ENCODE peak calls at places on chromosomes 12 and 14, in eight cellular contexts. One of them, this sample, is unnamed.

GRCh38 chr14:29800961-29801360 is 126.7 kb downstream of the PRKD1 start:
- DNase-seq in activated CD4-positive, CD25-positive, alpha-beta regulatory T cell treated with anti-CD3 and anti-CD28 coated beads, Interleukin-2, amount 50 U/mL, for 16 hours: no peak
- DNase-seq in GM13977: no peak
- DNase-seq in EL: no peak
- DNase-seq in NCI-H1694 treated with DMSO at 0.1 percent for 48 hours: no peak
- DNase-seq in central memory CD8-positive, alpha-beta T cell: no peak
- DNase-seq in skeletal muscle cell: no peak
- DNase-seq in RPMI8226: no peak
- DNase-seq in this sample: no peak

GRCh38 chr14:56244138-56244789 is 126.1 kb downstream of the PELI2 start:
- DNase-seq in activated CD4-positive, CD25-positive, alpha-beta regulatory T cell treated with anti-CD3 and anti-CD28 coated beads, Interleukin-2, amount 50 U/mL, for 16 hours: no peak
- DNase-seq in GM13977: no peak
- DNase-seq in EL: peak
- DNase-seq in NCI-H1694 treated with DMSO at 0.1 percent for 48 hours: no peak
- DNase-seq in central memory CD8-positive, alpha-beta T cell: no peak
- DNase-seq in skeletal muscle cell: peak
- DNase-seq in RPMI8226: no peak
- DNase-seq in this sample: no peak

GRCh38 chr14:54209501-54210231 is 187.1 kb upstream of the CDKN3 start:
- DNase-seq in activated CD4-positive, CD25-positive, alpha-beta regulatory T cell treated with anti-CD3 and anti-CD28 coated beads, Interleukin-2, amount 50 U/mL, for 16 hours: no peak
- DNase-seq in GM13977: no peak
- DNase-seq in EL: peak
- DNase-seq in NCI-H1694 treated with DMSO at 0.1 percent for 48 hours: no peak
- DNase-seq in central memory CD8-positive, alpha-beta T cell: no peak
- DNase-seq in skeletal muscle cell: no peak
- DNase-seq in RPMI8226: no peak
- DNase-seq in this sample: no peak

GRCh38 chr14:101815994-101816393 is 54.5 kb downstream of the PPP2R5C start:
- DNase-seq in activated CD4-positive, CD25-positive, alpha-beta regulatory T cell treated with anti-CD3 and anti-CD28 coated beads, Interleukin-2, amount 50 U/mL, for 16 hours: no peak
- DNase-seq in GM13977: no peak
- DNase-seq in EL: no peak
- DNase-seq in NCI-H1694 treated with DMSO at 0.1 percent for 48 hours: no peak
- DNase-seq in central memory CD8-positive, alpha-beta T cell: no peak
- DNase-seq in skeletal muscle cell: no peak
- DNase-seq in RPMI8226: no peak
- DNase-seq in this sample: no peak

GRCh38 chr14:93709249-93709648 is 79.0 kb downstream of the PRIMA1 start:
- DNase-seq in activated CD4-positive, CD25-positive, alpha-beta regulatory T cell treated with anti-CD3 and anti-CD28 coated beads, Interleukin-2, amount 50 U/mL, for 16 hours: no peak
- DNase-seq in GM13977: no peak
- DNase-seq in EL: no peak
- DNase-seq in NCI-H1694 treated with DMSO at 0.1 percent for 48 hours: no peak
- DNase-seq in central memory CD8-positive, alpha-beta T cell: no peak
- DNase-seq in skeletal muscle cell: no peak
- DNase-seq in RPMI8226: no peak
- DNase-seq in this sample: no peak

GRCh38 chr12:94603434-94604068 is 46.8 kb downstream of the TMCC3 start:
- DNase-seq in activated CD4-positive, CD25-positive, alpha-beta regulatory T cell treated with anti-CD3 and anti-CD28 coated beads, Interleukin-2, amount 50 U/mL, for 16 hours: peak
- DNase-seq in GM13977: no peak
- DNase-seq in EL: no peak
- DNase-seq in NCI-H1694 treated with DMSO at 0.1 percent for 48 hours: no peak
- DNase-seq in central memory CD8-positive, alpha-beta T cell: peak
- DNase-seq in skeletal muscle cell: no peak
- DNase-seq in RPMI8226: peak
- DNase-seq in this sample: no peak

GRCh38 chr12:6272300-6273208 is 37.9 kb upstream of the PLEKHG6 start:
- DNase-seq in activated CD4-positive, CD25-positive, alpha-beta regulatory T cell treated with anti-CD3 and anti-CD28 coated beads, Interleukin-2, amount 50 U/mL, for 16 hours: no peak
- DNase-seq in GM13977: no peak
- DNase-seq in EL: no peak
- DNase-seq in NCI-H1694 treated with DMSO at 0.1 percent for 48 hours: no peak
- DNase-seq in central memory CD8-positive, alpha-beta T cell: no peak
- DNase-seq in skeletal muscle cell: no peak
- DNase-seq in RPMI8226: peak
- DNase-seq in this sample: no peak

GRCh38 chr14:93911975-93912374 is 15.2 kb upstream of the FAM181A start:
- DNase-seq in activated CD4-positive, CD25-positive, alpha-beta regulatory T cell treated with anti-CD3 and anti-CD28 coated beads, Interleukin-2, amount 50 U/mL, for 16 hours: no peak
- DNase-seq in GM13977: no peak
- DNase-seq in EL: no peak
- DNase-seq in NCI-H1694 treated with DMSO at 0.1 percent for 48 hours: no peak
- DNase-seq in central memory CD8-positive, alpha-beta T cell: no peak
- DNase-seq in skeletal muscle cell: no peak
- DNase-seq in RPMI8226: no peak
- DNase-seq in this sample: no peak

GRCh38 chr12:58965568-58965967 is 45.3 kb upstream of the LRIG3 start:
- DNase-seq in activated CD4-positive, CD25-positive, alpha-beta regulatory T cell treated with anti-CD3 and anti-CD28 coated beads, Interleukin-2, amount 50 U/mL, for 16 hours: no peak
- DNase-seq in GM13977: no peak
- DNase-seq in EL: no peak
- DNase-seq in NCI-H1694 treated with DMSO at 0.1 percent for 48 hours: no peak
- DNase-seq in central memory CD8-positive, alpha-beta T cell: no peak
- DNase-seq in skeletal muscle cell: no peak
- DNase-seq in RPMI8226: no peak
- DNase-seq in this sample: no peak

GRCh38 chr14:53278602-53279506 is 125.7 kb upstream of the DDHD1 start:
- DNase-seq in activated CD4-positive, CD25-positive, alpha-beta regulatory T cell treated with anti-CD3 and anti-CD28 coated beads, Interleukin-2, amount 50 U/mL, for 16 hours: no peak
- DNase-seq in GM13977: no peak
- DNase-seq in EL: peak
- DNase-seq in NCI-H1694 treated with DMSO at 0.1 percent for 48 hours: no peak
- DNase-seq in central memory CD8-positive, alpha-beta T cell: no peak
- DNase-seq in skeletal muscle cell: peak
- DNase-seq in RPMI8226: no peak
- DNase-seq in this sample: no peak